ENCODE peak calls at places on chromosomes 7 and 10, in ten cellular contexts. L, K, P, X, C, M, Y, H, G and S are unnamed samples.

GRCh38 chr7:23239253-23239652 is 7.3 kb upstream of the GPNMB start:
- DNase-seq in L (no peak), X (no peak), Y (no peak), H (no peak), K (no peak), M (no peak), G (no peak), P (no peak), C (no peak), S (no peak)

GRCh38 chr7:116517626-116518025 is 7.2 kb upstream of the CAV1 start:
- DNase-seq in G (no peak), C (no peak), P (no peak), Y (no peak), X (no peak), L (no peak), H (no peak), K (no peak), M (no peak), S (no peak)

GRCh38 chr10:75000748-75001321 is 110.6 kb upstream of the SAMD8 start:
- DNase-seq in P (no peak), Y (no peak), M (no peak), C (no peak), G (peak), L (peak), X (no peak), K (no peak), H (no peak), S (peak)

GRCh38 chr10:20276127-20276979 is 460.1 kb downstream of the PLXDC2 start:
- DNase-seq in X (no peak), P (no peak), H (no peak), M (no peak), G (no peak), Y (no peak), K (no peak), C (no peak), L (no peak), S (no peak)

GRCh38 chr7:133993547-133993946 is 133.6 kb upstream of the LRGUK start:
- DNase-seq in K (no peak), L (no peak), C (no peak), M (no peak), Y (no peak), H (no peak), G (no peak), X (no peak), P (no peak), S (no peak)

GRCh38 chr7:142791502-142791901 is 20.7 kb downstream of the PRSS2 start:
- DNase-seq in H (no peak), M (no peak), C (no peak), K (no peak), Y (no peak), P (no peak), G (no peak), L (no peak), X (no peak), S (no peak)

GRCh38 chr10:70578371-70578947 is 24.1 kb downstream of the PRF1 start:
- DNase-seq in K (no peak), Y (no peak), L (peak), X (no peak), C (no peak), H (peak), M (peak), P (peak), G (peak), S (peak)

GRCh38 chr7:133355325-133355708 is 102.4 kb downstream of the EXOC4 start:
- DNase-seq in P (no peak), G (no peak), C (no peak), K (no peak), L (no peak), M (peak), X (no peak), H (peak), Y (no peak), S (no peak)

GRCh38 chr10:61620511-61620910 is 42.2 kb upstream of the CABCOCO1 start:
- DNase-seq in K (no peak), M (no peak), L (no peak), H (no peak), X (no peak), C (no peak), P (no peak), G (no peak), Y (no peak), S (no peak)

GRCh38 chr7:2624293-2624881 is 7.4 kb upstream of the TTYH3 start:
- DNase-seq in P (no peak), G (no peak), K (no peak), Y (no peak), C (no peak), X (no peak), H (no peak), M (no peak), L (no peak), S (no peak)

GRCh38 chr7:20470726-20471125 is 140.0 kb downstream of the ITGB8 start:
- DNase-seq in K (no peak), L (no peak), G (no peak), P (no peak), C (no peak), M (no peak), H (no peak), Y (no peak), X (no peak), S (no peak)

DNA sequence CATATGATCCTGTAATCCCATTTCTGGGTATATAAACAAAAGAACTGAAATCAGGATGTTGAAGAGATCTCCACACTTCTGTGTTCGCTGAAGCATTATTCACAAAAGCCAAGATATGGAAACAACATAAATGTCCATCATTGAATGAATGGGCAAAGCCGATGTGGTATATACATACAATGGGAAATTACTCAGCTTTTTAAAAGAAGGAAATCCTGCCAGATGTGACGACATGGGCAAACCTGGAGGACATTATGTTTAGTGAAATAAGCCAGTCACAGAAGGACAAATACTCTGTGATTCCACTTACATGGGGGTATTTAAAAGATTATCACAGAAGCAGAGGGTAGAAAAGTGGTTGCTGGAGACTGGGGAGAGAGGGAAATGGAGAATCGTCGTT is 23.9 kb upstream of the FAM107B start:
- DNase-seq in C (no peak), Y (no peak), M (no peak), H (peak), L (peak), G (no peak), K (no peak), X (no peak), P (no peak), S (no peak)
- TF ChIP-seq CTCF in C (no peak), Y (no peak), M (no peak), H (no peak), L (no peak), G (no peak), K (no peak), X (no peak), P (no peak), S (no peak)

DNA sequence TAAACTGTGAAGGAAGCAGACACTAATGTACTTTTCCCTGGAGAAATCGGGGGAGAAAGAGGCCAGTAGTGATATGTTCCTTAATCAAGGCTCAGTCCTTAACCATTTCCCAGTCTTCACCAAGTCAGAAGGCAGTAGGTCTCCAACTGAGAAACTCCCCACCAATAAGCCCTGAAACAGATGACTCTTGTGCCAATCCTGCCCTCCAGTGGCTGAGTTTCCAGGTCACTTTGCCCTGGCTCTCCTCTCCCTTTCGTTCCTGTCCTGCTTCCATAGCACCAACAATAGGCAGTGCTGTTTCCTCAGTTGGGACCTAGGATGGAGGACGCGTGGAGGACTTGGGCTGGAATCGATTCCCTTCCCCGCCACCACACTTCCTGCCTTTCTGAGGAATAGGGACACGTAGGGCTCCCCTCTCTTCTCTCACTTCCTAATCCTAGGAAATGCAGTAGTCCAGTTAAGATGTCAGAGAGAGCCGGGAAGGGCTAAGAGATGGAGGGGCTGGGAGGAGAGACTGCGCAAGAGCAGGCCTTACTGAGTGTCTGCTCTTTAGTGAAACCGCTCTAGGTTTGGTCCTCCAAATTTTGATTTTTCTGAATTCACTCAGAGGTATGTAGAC is 23.4 kb downstream of the ATOH7 start:
- DNase-seq in H (peak), K (peak), C (peak), P (peak), Y (no peak), L (peak), X (peak), M (no peak), G (peak), S (peak)
- TF ChIP-seq CTCF in H (peak), K (peak), C (peak), P (peak), Y (peak), L (peak), X (no peak), M (peak), G (peak), S (peak)

GRCh38 chr7:47392241-47392759 is 189.6 kb downstream of the TNS3 start:
- DNase-seq in K (no peak), P (no peak), M (peak), X (peak), H (peak), C (peak), L (no peak), G (no peak), Y (peak), S (no peak)
- TF ChIP-seq CTCF in K (no peak), P (no peak), M (peak), X (peak), H (peak), C (peak), L (no peak), G (no peak), Y (peak), S (no peak)

GRCh38 chr10:53846809-53847208 is 954.2 kb downstream of the PCDH15 start:
- DNase-seq in G (no peak), C (no peak), Y (no peak), P (no peak), K (no peak), L (no peak), H (no peak), M (no peak), X (no peak), S (no peak)
- TF ChIP-seq CTCF in G (no peak), C (no peak), Y (no peak), P (no peak), K (no peak), L (peak), H (no peak), M (peak), X (no peak), S (no peak)

DNA sequence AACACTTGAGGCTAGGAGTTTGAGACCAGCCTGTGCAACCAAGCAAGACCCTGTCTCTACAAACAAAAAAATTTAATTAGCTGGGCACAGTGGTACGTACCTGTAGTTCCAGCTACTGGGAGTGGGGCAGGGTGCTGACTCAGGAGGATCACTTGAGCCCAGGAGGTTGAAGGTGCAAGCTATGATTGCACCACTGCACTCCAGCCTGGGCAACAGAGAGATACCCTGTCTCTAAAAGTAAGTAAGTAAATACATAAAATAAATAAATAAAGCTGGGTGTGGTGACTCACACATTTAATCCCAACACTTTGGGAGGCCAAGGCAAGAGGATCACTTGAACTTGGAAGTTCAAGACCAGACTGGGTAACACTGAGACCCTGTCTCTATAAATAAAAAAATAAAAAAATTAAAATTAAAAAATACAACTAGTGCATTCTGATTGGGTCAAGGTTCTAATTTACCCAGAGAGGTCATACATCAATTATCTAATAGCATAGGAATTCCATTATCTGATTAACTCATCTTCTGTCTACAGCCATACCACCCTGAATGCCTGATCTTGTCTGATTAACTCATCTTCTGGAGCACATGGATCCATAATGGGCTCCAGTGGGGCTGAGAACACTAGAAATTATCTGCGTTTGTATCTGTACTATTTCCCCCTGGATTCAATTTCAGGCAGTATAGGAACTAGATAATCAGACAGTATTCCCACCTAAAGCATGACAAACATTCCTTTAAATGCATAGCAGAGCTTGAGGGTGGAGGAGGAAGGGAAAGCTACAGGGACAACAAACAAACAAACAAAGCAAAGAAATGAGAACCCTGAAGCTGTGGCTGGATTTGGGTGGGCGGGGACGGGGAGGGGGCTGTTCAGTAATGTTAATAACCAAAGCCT is 21.0 kb upstream of the HILPDA start:
- DNase-seq in P (no peak), Y (no peak), H (no peak), L (no peak), X (no peak), G (no peak), C (no peak), M (no peak), K (peak), S (no peak)
- TF ChIP-seq CTCF in P (no peak), Y (no peak), H (no peak), L (no peak), X (no peak), G (no peak), C (no peak), M (no peak), K (no peak), S (no peak)

GRCh38 chr7:80206763-80207162 is 72.1 kb downstream of the GNAI1 start:
- DNase-seq in X (no peak), G (peak), M (no peak), P (no peak), L (no peak), H (no peak), C (no peak), Y (no peak), K (no peak), S (no peak)
- TF ChIP-seq CTCF in X (no peak), G (no peak), M (no peak), P (no peak), L (no peak), H (no peak), C (no peak), Y (no peak), K (no peak), S (no peak)

GRCh38 chr10:84715911-84716310 is 387.5 kb downstream of the CCSER2 start:
- DNase-seq in L (peak), G (peak), P (peak), X (no peak), Y (no peak), K (peak), M (no peak), H (peak), C (no peak), S (peak)
- TF ChIP-seq CTCF in L (peak), G (peak), P (peak), X (no peak), Y (no peak), K (peak), M (peak), H (peak), C (no peak), S (peak)